ENCODE peak calls at places on chromosomes 1 and 21, in four cellular contexts. K is GM12865, J is fibroblast of pulmonary artery, M is brain microvascular endothelial cell. N is an unnamed sample.

GRCh38 chr1:13754510-13755103 is 54.6 kb downstream of the PRDM2 start:
- DNase-seq in J (no peak), K (no peak), M (no peak), N (no peak)

GRCh38 chr1:226549094-226549936 is 751 bp downstream of the STUM start:
- DNase-seq in J (no peak), K (no peak), M (no peak), N (no peak)

GRCh38 chr1:4397196-4397595 is 257.2 kb upstream of the AJAP1 start:
- DNase-seq in J (no peak), K (no peak), M (no peak), N (no peak)

GRCh38 chr1:231893400-231894102 is 267.0 kb downstream of the DISC1 start:
- DNase-seq in J (no peak), K (no peak), M (no peak), N (no peak)

GRCh38 chr1:65068202-65069011 is 79.6 kb upstream of the AK4 start:
- DNase-seq in K (peak; percentile 14), M (no peak), J (peak; percentile 54), N (peak; percentile 31)

GRCh38 chr21:43308101-43308500 is 118.8 kb downstream of the SIK1 start:
- DNase-seq in J (no peak), K (no peak), M (no peak), N (no peak)

GRCh38 chr1:198939946-198940345 is 301.1 kb downstream of the PTPRC start:
- DNase-seq in K (no peak), J (no peak), M (no peak), N (no peak)

GRCh38 chr1:94093996-94094395 is 27.0 kb downstream of the ABCA4 start:
- DNase-seq in M (peak; percentile 77), K (no peak), J (peak; percentile 74), N (peak; percentile 79)

GRCh38 chr1:174872615-174873058 is 127.1 kb upstream of the CACYBP start:
- DNase-seq in J (peak; percentile 6), K (peak; percentile 25), M (peak; percentile 0), N (peak; percentile 39)

GRCh38 chr1:236489710-236490377 is 33.9 kb upstream of the LGALS8 start:
- DNase-seq in K (peak; percentile 56), M (peak; percentile 44), J (peak; percentile 78), N (peak; percentile 79)

GRCh38 chr1:48405400-48405799 is 66.6 kb downstream of the SPATA6 start:
- DNase-seq in M (no peak), K (no peak), J (no peak), N (peak; percentile 6)

GRCh38 chr1:229058716-229059115 is 212.2 kb upstream of the RAB4A start:
- DNase-seq in K (no peak), M (no peak), J (peak; percentile 19), N (no peak)
- H3K4me3 ChIP-seq in K (no peak overlapping the region), M (no peak overlapping the region), J (no peak overlapping the region), N (no peak overlapping the region)

GRCh38 chr1:216500273-216500967 is 77.2 kb upstream of the USH2A start:
- DNase-seq in K (no peak), M (no peak), J (no peak), N (no peak)

GRCh38 chr1:216502528-216503162 is 79.4 kb upstream of the USH2A start:
- DNase-seq in K (no peak), J (no peak), M (no peak), N (no peak)

GRCh38 chr1:216499581-216500272 is 76.5 kb upstream of the USH2A start:
- DNase-seq in M (no peak), J (no peak), K (no peak), N (no peak)

DNA sequence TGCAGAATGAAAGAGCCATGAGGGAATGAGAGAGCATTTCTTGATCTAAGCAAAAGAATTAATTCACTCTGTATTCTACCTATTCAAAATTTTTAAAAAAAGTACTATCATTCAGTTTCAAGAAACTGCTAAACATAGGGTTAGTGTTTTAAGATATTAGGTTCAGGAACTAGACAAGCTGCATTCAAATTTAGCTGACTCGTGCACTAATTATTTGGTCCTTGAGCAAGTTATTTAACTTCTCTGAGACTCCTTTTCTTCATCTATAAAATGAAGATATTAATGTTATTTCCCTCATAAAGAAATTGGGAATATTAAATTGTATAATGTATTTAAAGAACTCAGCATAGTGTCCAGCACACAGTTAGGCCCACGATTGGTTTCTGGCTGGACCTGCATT is 75.0 kb upstream of the USH2A start:
- DNase-seq in J (no peak), K (no peak), M (no peak), N (no peak)
- TF ChIP-seq CTCF in J (no peak), K (no peak), M (no peak), N (no peak)

GRCh38 chr1:150487763-150488115 is 520 bp downstream of the TARS2 start:
- DNase-seq in K (peak; percentile 17), M (no peak), J (no peak), N (no peak)

GRCh38 chr1:150498342-150498741 is 9.6 kb upstream of the ECM1 start:
- DNase-seq in K (no peak), J (no peak), M (no peak), N (no peak)

DNA sequence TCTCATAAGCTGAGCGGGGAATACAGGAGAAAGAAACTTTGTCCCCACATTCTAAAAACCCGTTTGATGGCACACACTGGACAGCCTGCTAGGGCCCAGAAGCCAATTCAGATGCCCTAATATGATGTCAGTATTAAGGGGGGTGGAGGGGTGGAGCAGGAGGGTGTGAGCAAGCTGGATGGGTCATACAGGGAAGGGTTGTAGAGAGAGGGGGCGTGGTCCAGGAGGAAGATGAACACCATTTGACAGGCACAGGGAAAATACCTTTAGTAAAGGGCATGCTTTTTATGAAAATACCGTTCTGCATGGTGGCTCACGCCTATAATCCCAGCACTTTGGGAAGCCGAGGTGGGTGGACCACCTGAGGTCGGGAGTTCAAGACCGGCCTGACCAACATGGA is 6.0 kb downstream of the TARS2 start:
- DNase-seq in M (no peak), K (no peak), J (no peak), N (no peak)
- H3K4me3 ChIP-seq in M (no peak overlapping the region), K (no peak overlapping the region), J (no peak overlapping the region), N (no peak overlapping the region)

GRCh38 chr1:214808845-214809460 is 206.0 kb downstream of the CENPF start:
- DNase-seq in M (peak; percentile 51), J (peak; percentile 61), K (peak; percentile 6), N (peak; percentile 61)
- TF ChIP-seq CTCF in M (peak; percentile 58), J (peak; percentile 54), K (peak; percentile 17), N (peak; percentile 47)

GRCh38 chr1:160883586-160883985 is 1.4 kb downstream of the ITLN1 start:
- DNase-seq in J (no peak), K (no peak), M (no peak), N (no peak)

GRCh38 chr1:160885080-160885479 is at the start of gene ITLN1:
- DNase-seq in K (no peak), M (no peak), J (no peak), N (no peak)

GRCh38 chr1:160884579-160884978 is 401 bp downstream of the ITLN1 start:
- DNase-seq in K (peak; percentile 32), M (no peak), J (no peak), N (no peak)

GRCh38 chr1:160884091-160884490 is 889 bp downstream of the ITLN1 start:
- DNase-seq in J (no peak), M (no peak), K (no peak), N (no peak)

DNA sequence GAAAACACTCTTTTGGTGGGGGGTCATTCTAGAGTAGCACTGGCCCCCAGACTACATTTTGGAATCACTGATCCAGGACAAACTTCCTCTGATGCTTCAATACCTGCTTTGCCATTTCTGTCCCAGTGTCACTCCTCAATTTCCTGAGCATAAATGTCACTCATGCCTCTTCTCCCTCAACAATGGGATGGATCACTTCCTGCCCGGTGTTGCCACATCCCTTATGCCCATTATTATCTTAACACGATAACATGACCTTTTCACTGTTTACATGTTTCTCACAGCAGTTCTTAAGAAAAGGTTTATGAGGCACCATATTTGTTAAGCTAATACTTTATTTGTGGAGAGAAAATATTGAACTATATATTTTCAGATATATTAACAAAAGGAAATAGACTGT is 3.9 kb upstream of the ITLN1 start:
- DNase-seq in J (no peak), K (no peak), M (no peak), N (no peak)
- H3K4me3 ChIP-seq in J (no peak overlapping the region), K (no peak overlapping the region), M (no peak overlapping the region), N (no peak overlapping the region)